ENCODE peak calls at places on chromosomes 6 and 20, in five cellular contexts. One of them, this sample, is unnamed.

GRCh38 chr6:67666177-67666964 is 968.7 kb upstream of the ADGRB3 start:
- DNase-seq in fibroblast of villous mesenchyme: no peak
- DNase-seq in CD8-positive, alpha-beta T cell: no peak
- DNase-seq in RWPE1: no peak
- DNase-seq in lower leg skin: no peak
- DNase-seq in this sample: no peak

GRCh38 chr6:148054219-148054618 is 288.4 kb upstream of the SASH1 start:
- DNase-seq in fibroblast of villous mesenchyme: no peak
- DNase-seq in CD8-positive, alpha-beta T cell: no peak
- DNase-seq in RWPE1: no peak
- DNase-seq in lower leg skin: no peak
- DNase-seq in this sample: no peak

GRCh38 chr20:3616250-3616649 is 46.9 kb downstream of the GFRA4 start:
- DNase-seq in fibroblast of villous mesenchyme: no peak
- DNase-seq in CD8-positive, alpha-beta T cell: no peak
- DNase-seq in RWPE1: no peak
- DNase-seq in lower leg skin: no peak
- DNase-seq in this sample: no peak

GRCh38 chr20:8132015-8132631 is at the start of gene PLCB1:
- DNase-seq in fibroblast of villous mesenchyme: peak; percentile 77
- DNase-seq in CD8-positive, alpha-beta T cell: peak; percentile 77
- DNase-seq in RWPE1: peak; percentile 74
- DNase-seq in lower leg skin: peak; percentile 71
- DNase-seq in this sample: peak; percentile 85

GRCh38 chr6:144284474-144284752 is 722 bp upstream of the UTRN start:
- DNase-seq in fibroblast of villous mesenchyme: no peak
- DNase-seq in CD8-positive, alpha-beta T cell: no peak
- DNase-seq in RWPE1: no peak
- DNase-seq in lower leg skin: no peak
- DNase-seq in this sample: no peak

GRCh38 chr20:63978319-63979220 is 872 bp downstream of the SAMD10 start:
- DNase-seq in fibroblast of villous mesenchyme: peak; percentile 26
- DNase-seq in CD8-positive, alpha-beta T cell: peak; percentile 37
- DNase-seq in RWPE1: peak; percentile 85
- DNase-seq in lower leg skin: no peak
- DNase-seq in this sample: peak; percentile 92

GRCh38 chr6:30882764-30883475 is 1.4 kb upstream of the DDR1 start:
- DNase-seq in fibroblast of villous mesenchyme: no peak
- DNase-seq in CD8-positive, alpha-beta T cell: no peak
- DNase-seq in RWPE1: peak; percentile 83
- DNase-seq in lower leg skin: peak; percentile 67
- DNase-seq in this sample: no peak

GRCh38 chr6:18062733-18063132 is 59.7 kb downstream of the NHLRC1 start:
- DNase-seq in fibroblast of villous mesenchyme: peak; percentile 52
- DNase-seq in CD8-positive, alpha-beta T cell: no peak
- DNase-seq in RWPE1: no peak
- DNase-seq in lower leg skin: no peak
- DNase-seq in this sample: no peak

GRCh38 chr20:25372584-25373336 is 17.9 kb downstream of the ABHD12 start:
- DNase-seq in fibroblast of villous mesenchyme: peak; percentile 89
- DNase-seq in CD8-positive, alpha-beta T cell: no peak
- DNase-seq in RWPE1: peak; percentile 35
- DNase-seq in lower leg skin: no peak
- DNase-seq in this sample: peak; percentile 37

GRCh38 chr6:40376113-40376650 is 211.0 kb downstream of the LRFN2 start:
- DNase-seq in fibroblast of villous mesenchyme: no peak
- DNase-seq in CD8-positive, alpha-beta T cell: no peak
- DNase-seq in RWPE1: no peak
- DNase-seq in lower leg skin: no peak
- DNase-seq in this sample: no peak

GRCh38 chr6:5667737-5668136 is 339.0 kb downstream of the NRN1 start:
- DNase-seq in fibroblast of villous mesenchyme: no peak
- DNase-seq in CD8-positive, alpha-beta T cell: no peak
- DNase-seq in RWPE1: no peak
- DNase-seq in lower leg skin: no peak
- DNase-seq in this sample: no peak

GRCh38 chr6:7261030-7261841 is 51.8 kb downstream of the SSR1 start:
- DNase-seq in fibroblast of villous mesenchyme: peak; percentile 81
- DNase-seq in CD8-positive, alpha-beta T cell: peak; percentile 8
- DNase-seq in RWPE1: peak; percentile 96
- DNase-seq in lower leg skin: peak; percentile 77
- DNase-seq in this sample: peak; percentile 88

GRCh38 chr6:149761438-149761837 is 11.9 kb downstream of the PCMT1 start:
- DNase-seq in fibroblast of villous mesenchyme: no peak
- DNase-seq in CD8-positive, alpha-beta T cell: no peak
- DNase-seq in RWPE1: no peak
- DNase-seq in lower leg skin: no peak
- DNase-seq in this sample: peak; percentile 75

GRCh38 chr6:88538130-88538706 is 372.1 kb upstream of the CNR1 start:
- DNase-seq in fibroblast of villous mesenchyme: peak; percentile 7
- DNase-seq in CD8-positive, alpha-beta T cell: no peak
- DNase-seq in RWPE1: peak; percentile 19
- DNase-seq in lower leg skin: no peak
- DNase-seq in this sample: peak; percentile 49

GRCh38 chr20:18506744-18507143 is 996 bp upstream of the SEC23B start:
- DNase-seq in fibroblast of villous mesenchyme: peak; percentile 22
- DNase-seq in CD8-positive, alpha-beta T cell: peak; percentile 16
- DNase-seq in RWPE1: no peak
- DNase-seq in lower leg skin: no peak
- DNase-seq in this sample: peak; percentile 17

DNA sequence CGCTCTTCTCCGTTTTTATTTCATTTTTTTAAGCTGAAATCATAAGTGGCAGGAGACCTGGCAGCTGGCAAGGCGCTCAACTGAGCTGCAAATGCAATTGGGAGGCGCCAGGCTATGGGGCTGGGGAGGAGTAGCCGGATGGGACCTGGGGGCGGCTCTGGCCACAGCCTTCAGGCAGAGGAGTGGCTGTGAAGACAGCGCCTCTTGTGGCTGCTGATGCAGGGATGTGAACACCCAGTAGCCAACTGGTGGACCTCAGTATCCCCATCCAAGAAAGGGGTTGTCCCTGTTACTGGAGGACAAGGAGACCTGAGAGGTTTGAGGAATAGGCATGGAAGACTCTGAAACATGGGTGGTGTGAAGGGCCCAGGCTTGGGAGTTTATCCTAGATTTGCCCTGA is 12.6 kb downstream of the KCNK17 start:
- DNase-seq in fibroblast of villous mesenchyme: no peak
- DNase-seq in CD8-positive, alpha-beta T cell: no peak
- DNase-seq in RWPE1: no peak
- DNase-seq in lower leg skin: no peak
- DNase-seq in this sample: peak; percentile 47
- TF ChIP-seq CTCF in fibroblast of villous mesenchyme: peak; percentile 30
- TF ChIP-seq CTCF in CD8-positive, alpha-beta T cell: no peak
- TF ChIP-seq CTCF in RWPE1: no peak
- TF ChIP-seq CTCF in lower leg skin: no peak
- TF ChIP-seq CTCF in this sample: peak; percentile 54

DNA sequence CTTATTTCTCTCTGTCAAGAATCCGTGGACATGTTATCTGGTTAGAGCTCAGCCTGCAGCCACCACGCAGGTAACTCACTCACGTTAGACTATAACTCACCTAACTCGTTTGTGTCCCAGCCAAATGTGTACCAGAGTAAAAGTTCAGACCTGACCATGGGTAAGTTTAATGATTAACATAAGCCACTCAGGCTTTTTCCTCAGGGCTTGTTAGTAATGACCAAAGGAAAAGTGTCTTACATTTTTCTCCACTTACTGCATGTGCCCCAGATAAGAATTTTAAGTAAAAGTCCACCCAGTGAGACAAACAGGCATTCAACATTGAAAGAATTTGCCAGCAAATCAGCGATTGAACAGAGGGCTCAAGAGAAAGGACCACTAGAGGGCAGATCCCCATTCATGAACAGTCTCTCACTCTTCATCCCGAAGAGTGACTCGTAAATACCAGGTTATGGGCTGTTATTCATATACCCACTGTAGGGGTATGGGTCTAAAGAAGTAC is at the start of gene PKHD1:
- DNase-seq in fibroblast of villous mesenchyme: peak; percentile 7
- DNase-seq in CD8-positive, alpha-beta T cell: no peak
- DNase-seq in RWPE1: peak; percentile 12
- DNase-seq in lower leg skin: no peak
- DNase-seq in this sample: peak; percentile 36
- TF ChIP-seq CTCF in fibroblast of villous mesenchyme: peak; percentile 40
- TF ChIP-seq CTCF in CD8-positive, alpha-beta T cell: no peak
- TF ChIP-seq CTCF in RWPE1: no peak
- TF ChIP-seq CTCF in lower leg skin: no peak
- TF ChIP-seq CTCF in this sample: peak; percentile 63

DNA sequence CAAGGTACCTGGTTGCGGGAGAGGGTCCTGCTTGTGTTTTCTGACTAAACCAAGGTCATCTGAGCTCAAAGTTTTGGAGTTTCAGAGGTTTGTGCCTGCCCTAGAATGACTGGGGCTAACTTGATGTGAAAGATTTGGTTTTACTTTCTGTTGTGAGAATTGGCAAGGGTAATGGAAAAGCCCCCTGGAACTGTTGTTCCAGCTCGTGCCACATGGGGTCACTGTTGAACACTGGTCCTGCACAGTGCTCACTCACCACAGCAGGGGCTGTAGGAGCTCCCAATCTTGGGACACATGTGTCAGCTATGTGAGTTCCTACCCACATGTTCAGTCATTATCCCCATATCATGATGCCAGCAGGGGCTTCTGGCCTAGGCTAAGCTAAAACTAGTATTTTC is 6.5 kb downstream of the TGM6 start:
- DNase-seq in fibroblast of villous mesenchyme: peak; percentile 16
- DNase-seq in CD8-positive, alpha-beta T cell: peak; percentile 20
- DNase-seq in RWPE1: peak; percentile 65
- DNase-seq in lower leg skin: no peak
- DNase-seq in this sample: peak; percentile 70
- TF ChIP-seq CTCF in fibroblast of villous mesenchyme: peak; percentile 41
- TF ChIP-seq CTCF in CD8-positive, alpha-beta T cell: peak; percentile 29
- TF ChIP-seq CTCF in RWPE1: peak; percentile 67
- TF ChIP-seq CTCF in lower leg skin: no peak
- TF ChIP-seq CTCF in this sample: peak; percentile 83

GRCh38 chr6:22904413-22904812 is 335.0 kb downstream of the HDGFL1 start:
- DNase-seq in fibroblast of villous mesenchyme: peak; percentile 71
- DNase-seq in CD8-positive, alpha-beta T cell: no peak
- DNase-seq in RWPE1: no peak
- DNase-seq in lower leg skin: no peak
- DNase-seq in this sample: no peak

GRCh38 chr6:22910370-22910769 is 341.0 kb downstream of the HDGFL1 start:
- DNase-seq in fibroblast of villous mesenchyme: no peak
- DNase-seq in CD8-positive, alpha-beta T cell: no peak
- DNase-seq in RWPE1: no peak
- DNase-seq in lower leg skin: no peak
- DNase-seq in this sample: no peak

GRCh38 chr6:22907085-22907484 is 337.7 kb downstream of the HDGFL1 start:
- DNase-seq in fibroblast of villous mesenchyme: no peak
- DNase-seq in CD8-positive, alpha-beta T cell: no peak
- DNase-seq in RWPE1: no peak
- DNase-seq in lower leg skin: no peak
- DNase-seq in this sample: no peak

GRCh38 chr6:22906091-22906549 is 336.8 kb downstream of the HDGFL1 start:
- DNase-seq in fibroblast of villous mesenchyme: peak; percentile 54
- DNase-seq in CD8-positive, alpha-beta T cell: no peak
- DNase-seq in RWPE1: peak; percentile 36
- DNase-seq in lower leg skin: no peak
- DNase-seq in this sample: no peak
- TF ChIP-seq CTCF in fibroblast of villous mesenchyme: peak; percentile 52
- TF ChIP-seq CTCF in CD8-positive, alpha-beta T cell: no peak
- TF ChIP-seq CTCF in RWPE1: peak; percentile 33
- TF ChIP-seq CTCF in lower leg skin: no peak
- TF ChIP-seq CTCF in this sample: no peak

GRCh38 chr6:49915035-49915434 is 48.7 kb upstream of the CRISP1 start:
- DNase-seq in fibroblast of villous mesenchyme: no peak
- DNase-seq in CD8-positive, alpha-beta T cell: no peak
- DNase-seq in RWPE1: no peak
- DNase-seq in lower leg skin: no peak
- DNase-seq in this sample: no peak
- TF ChIP-seq CTCF in fibroblast of villous mesenchyme: no peak
- TF ChIP-seq CTCF in CD8-positive, alpha-beta T cell: no peak
- TF ChIP-seq CTCF in RWPE1: no peak
- TF ChIP-seq CTCF in lower leg skin: no peak
- TF ChIP-seq CTCF in this sample: no peak

GRCh38 chr20:5001174-5002076 is at the start of gene SLC23A2:
- DNase-seq in fibroblast of villous mesenchyme: no peak
- DNase-seq in CD8-positive, alpha-beta T cell: peak; percentile 61
- DNase-seq in RWPE1: peak; percentile 58
- DNase-seq in lower leg skin: no peak
- DNase-seq in this sample: peak; percentile 73

GRCh38 chr20:4997207-4997606 is 4.1 kb downstream of the SLC23A2 start:
- DNase-seq in fibroblast of villous mesenchyme: no peak
- DNase-seq in CD8-positive, alpha-beta T cell: no peak
- DNase-seq in RWPE1: no peak
- DNase-seq in lower leg skin: no peak
- DNase-seq in this sample: no peak

GRCh38 chr20:4999788-5000187 is 1.5 kb downstream of the SLC23A2 start:
- DNase-seq in fibroblast of villous mesenchyme: no peak
- DNase-seq in CD8-positive, alpha-beta T cell: no peak
- DNase-seq in RWPE1: no peak
- DNase-seq in lower leg skin: no peak
- DNase-seq in this sample: no peak

GRCh38 chr20:5000263-5001173 is 792 bp downstream of the SLC23A2 start:
- DNase-seq in fibroblast of villous mesenchyme: peak; percentile 52
- DNase-seq in CD8-positive, alpha-beta T cell: peak; percentile 22
- DNase-seq in RWPE1: no peak
- DNase-seq in lower leg skin: peak; percentile 56
- DNase-seq in this sample: peak; percentile 32

DNA sequence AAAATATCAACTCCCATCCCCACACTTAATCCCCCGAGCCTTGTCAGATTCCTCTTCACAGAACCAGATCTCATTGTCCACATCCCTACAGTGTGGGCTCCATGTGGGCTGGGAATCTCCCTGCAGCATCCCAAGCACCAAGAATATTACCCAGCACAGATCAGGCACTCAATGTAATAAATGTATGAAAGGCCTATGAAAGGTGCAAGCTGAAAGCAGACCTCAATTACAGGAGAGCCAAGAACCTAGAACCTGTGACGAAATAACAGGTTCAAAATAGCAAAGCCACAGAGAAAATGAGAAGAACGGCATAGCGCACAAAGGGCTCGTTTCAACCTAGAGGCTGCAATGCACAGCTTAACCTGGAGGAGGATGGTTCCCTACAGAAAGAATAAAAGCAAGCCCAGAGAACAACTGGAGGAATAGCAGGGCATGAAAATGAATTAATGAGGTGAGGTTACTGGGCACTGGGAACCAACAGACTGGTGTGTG is 3.1 kb downstream of the SLC23A2 start:
- DNase-seq in fibroblast of villous mesenchyme: no peak
- DNase-seq in CD8-positive, alpha-beta T cell: no peak
- DNase-seq in RWPE1: no peak
- DNase-seq in lower leg skin: no peak
- DNase-seq in this sample: peak; percentile 56
- TF ChIP-seq CTCF in fibroblast of villous mesenchyme: no peak
- TF ChIP-seq CTCF in CD8-positive, alpha-beta T cell: no peak
- TF ChIP-seq CTCF in RWPE1: no peak
- TF ChIP-seq CTCF in lower leg skin: no peak
- TF ChIP-seq CTCF in this sample: peak; percentile 6

GRCh38 chr6:82616386-82617028 is 252.9 kb downstream of the TPBG start:
- DNase-seq in fibroblast of villous mesenchyme: peak; percentile 13
- DNase-seq in CD8-positive, alpha-beta T cell: no peak
- DNase-seq in RWPE1: no peak
- DNase-seq in lower leg skin: no peak
- DNase-seq in this sample: no peak
- TF ChIP-seq CTCF in fibroblast of villous mesenchyme: peak; percentile 32
- TF ChIP-seq CTCF in CD8-positive, alpha-beta T cell: no peak
- TF ChIP-seq CTCF in RWPE1: no peak
- TF ChIP-seq CTCF in lower leg skin: no peak
- TF ChIP-seq CTCF in this sample: no peak